ENCODE peak calls at places on chromosomes 3 and 15, in nine cellular contexts. One of them, this sample, is unnamed.

GRCh38 chr3:11739712-11740111 is 96.0 kb upstream of the VGLL4 start:
- ATAC-seq in right lobe of liver: no peak
- ATAC-seq in HepG2: no peak
- ATAC-seq in gastrocnemius medialis: no peak
- ATAC-seq in K562: no peak
- ATAC-seq in heart left ventricle: no peak
- ATAC-seq in body of pancreas: no peak
- ATAC-seq in upper lobe of left lung: no peak
- ATAC-seq in HCT116: no peak
- ATAC-seq in this sample: no peak

GRCh38 chr3:172856766-172857742 is 106.5 kb downstream of the ECT2 start:
- ATAC-seq in right lobe of liver: peak; percentile 84
- ATAC-seq in HepG2: peak; percentile 35
- ATAC-seq in gastrocnemius medialis: peak; percentile 55
- ATAC-seq in K562: peak; percentile 86
- ATAC-seq in heart left ventricle: peak; percentile 99
- ATAC-seq in body of pancreas: peak; percentile 97
- ATAC-seq in upper lobe of left lung: no peak
- ATAC-seq in HCT116: peak; percentile 72
- ATAC-seq in this sample: peak; percentile 77

GRCh38 chr3:33071946-33072345 is 25.0 kb downstream of the GLB1 start:
- ATAC-seq in right lobe of liver: no peak
- ATAC-seq in HepG2: no peak
- ATAC-seq in gastrocnemius medialis: no peak
- ATAC-seq in K562: no peak
- ATAC-seq in heart left ventricle: no peak
- ATAC-seq in body of pancreas: no peak
- ATAC-seq in upper lobe of left lung: no peak
- ATAC-seq in HCT116: no peak
- ATAC-seq in this sample: no peak

GRCh38 chr3:152359385-152360248 is 90.9 kb downstream of the MBNL1 start:
- ATAC-seq in right lobe of liver: no peak
- ATAC-seq in HepG2: no peak
- ATAC-seq in gastrocnemius medialis: no peak
- ATAC-seq in K562: no peak
- ATAC-seq in heart left ventricle: no peak
- ATAC-seq in body of pancreas: no peak
- ATAC-seq in upper lobe of left lung: no peak
- ATAC-seq in HCT116: peak; percentile 64
- ATAC-seq in this sample: no peak

GRCh38 chr3:146832815-146833458 is 227.8 kb upstream of the PLSCR5 start:
- ATAC-seq in right lobe of liver: no peak
- ATAC-seq in HepG2: no peak
- ATAC-seq in gastrocnemius medialis: no peak
- ATAC-seq in K562: no peak
- ATAC-seq in heart left ventricle: no peak
- ATAC-seq in body of pancreas: no peak
- ATAC-seq in upper lobe of left lung: peak; percentile 32
- ATAC-seq in HCT116: no peak
- ATAC-seq in this sample: no peak

GRCh38 chr3:10992017-10992945 is at the start of gene SLC6A1:
- ATAC-seq in right lobe of liver: peak; percentile 79
- ATAC-seq in HepG2: no peak
- ATAC-seq in gastrocnemius medialis: peak; percentile 47
- ATAC-seq in K562: peak; percentile 67
- ATAC-seq in heart left ventricle: peak; percentile 87
- ATAC-seq in body of pancreas: peak; percentile 49
- ATAC-seq in upper lobe of left lung: peak; percentile 84
- ATAC-seq in HCT116: no peak
- ATAC-seq in this sample: peak; percentile 58

GRCh38 chr15:73457334-73457733 is 14.4 kb downstream of the REC114 start:
- ATAC-seq in right lobe of liver: no peak
- ATAC-seq in HepG2: no peak
- ATAC-seq in gastrocnemius medialis: no peak
- ATAC-seq in K562: no peak
- ATAC-seq in heart left ventricle: no peak
- ATAC-seq in body of pancreas: no peak
- ATAC-seq in upper lobe of left lung: no peak
- ATAC-seq in HCT116: no peak
- ATAC-seq in this sample: no peak

GRCh38 chr3:166444756-166445155 is 607.5 kb upstream of the BCHE start:
- ATAC-seq in right lobe of liver: peak; percentile 16
- ATAC-seq in HepG2: no peak
- ATAC-seq in gastrocnemius medialis: no peak
- ATAC-seq in K562: no peak
- ATAC-seq in heart left ventricle: no peak
- ATAC-seq in body of pancreas: no peak
- ATAC-seq in upper lobe of left lung: no peak
- ATAC-seq in HCT116: no peak
- ATAC-seq in this sample: no peak

GRCh38 chr15:92271179-92271578 is 122.5 kb upstream of the ST8SIA2 start:
- ATAC-seq in right lobe of liver: no peak
- ATAC-seq in HepG2: no peak
- ATAC-seq in gastrocnemius medialis: no peak
- ATAC-seq in K562: no peak
- ATAC-seq in heart left ventricle: no peak
- ATAC-seq in body of pancreas: no peak
- ATAC-seq in upper lobe of left lung: no peak
- ATAC-seq in HCT116: no peak
- ATAC-seq in this sample: no peak

GRCh38 chr3:8669019-8669418 is 24.4 kb upstream of the SSUH2 start:
- ATAC-seq in right lobe of liver: no peak
- ATAC-seq in HepG2: no peak
- ATAC-seq in gastrocnemius medialis: no peak
- ATAC-seq in K562: no peak
- ATAC-seq in heart left ventricle: no peak
- ATAC-seq in body of pancreas: no peak
- ATAC-seq in upper lobe of left lung: no peak
- ATAC-seq in HCT116: no peak
- ATAC-seq in this sample: no peak

GRCh38 chr3:184690236-184690883 is 21.5 kb downstream of the MAGEF1 start:
- ATAC-seq in right lobe of liver: no peak
- ATAC-seq in HepG2: no peak
- ATAC-seq in gastrocnemius medialis: no peak
- ATAC-seq in K562: no peak
- ATAC-seq in heart left ventricle: no peak
- ATAC-seq in body of pancreas: no peak
- ATAC-seq in upper lobe of left lung: no peak
- ATAC-seq in HCT116: no peak
- ATAC-seq in this sample: no peak

GRCh38 chr3:48140284-48140683 is 47.9 kb downstream of the CDC25A start:
- ATAC-seq in right lobe of liver: peak; percentile 52
- ATAC-seq in HepG2: no peak
- ATAC-seq in gastrocnemius medialis: peak; percentile 33
- ATAC-seq in K562: no peak
- ATAC-seq in heart left ventricle: no peak
- ATAC-seq in body of pancreas: peak; percentile 15
- ATAC-seq in upper lobe of left lung: no peak
- ATAC-seq in HCT116: no peak
- ATAC-seq in this sample: no peak

GRCh38 chr15:87579537-87579936 is 677.0 kb downstream of the NTRK3 start:
- ATAC-seq in right lobe of liver: no peak
- ATAC-seq in HepG2: no peak
- ATAC-seq in gastrocnemius medialis: no peak
- ATAC-seq in K562: no peak
- ATAC-seq in heart left ventricle: no peak
- ATAC-seq in body of pancreas: no peak
- ATAC-seq in upper lobe of left lung: no peak
- ATAC-seq in HCT116: no peak
- ATAC-seq in this sample: no peak

GRCh38 chr15:42332331-42332730 is 27.0 kb upstream of the CAPN3 start:
- ATAC-seq in right lobe of liver: no peak
- ATAC-seq in HepG2: no peak
- ATAC-seq in gastrocnemius medialis: no peak
- ATAC-seq in K562: no peak
- ATAC-seq in heart left ventricle: no peak
- ATAC-seq in body of pancreas: no peak
- ATAC-seq in upper lobe of left lung: no peak
- ATAC-seq in HCT116: no peak
- ATAC-seq in this sample: no peak

GRCh38 chr15:73822998-73823397 is 50.4 kb upstream of the TBC1D21 start:
- ATAC-seq in right lobe of liver: no peak
- ATAC-seq in HepG2: no peak
- ATAC-seq in gastrocnemius medialis: no peak
- ATAC-seq in K562: no peak
- ATAC-seq in heart left ventricle: no peak
- ATAC-seq in body of pancreas: no peak
- ATAC-seq in upper lobe of left lung: no peak
- ATAC-seq in HCT116: no peak
- ATAC-seq in this sample: no peak

GRCh38 chr3:150736903-150737832 is 25.8 kb downstream of the SIAH2 start:
- ATAC-seq in right lobe of liver: peak; percentile 19
- ATAC-seq in HepG2: peak; percentile 49
- ATAC-seq in gastrocnemius medialis: no peak
- ATAC-seq in K562: no peak
- ATAC-seq in heart left ventricle: no peak
- ATAC-seq in body of pancreas: peak; percentile 77
- ATAC-seq in upper lobe of left lung: peak; percentile 39
- ATAC-seq in HCT116: no peak
- ATAC-seq in this sample: no peak

GRCh38 chr3:59374812-59375211 is 325.0 kb upstream of the CFAP20DC start:
- ATAC-seq in right lobe of liver: no peak
- ATAC-seq in HepG2: no peak
- ATAC-seq in gastrocnemius medialis: no peak
- ATAC-seq in K562: no peak
- ATAC-seq in heart left ventricle: no peak
- ATAC-seq in body of pancreas: no peak
- ATAC-seq in upper lobe of left lung: no peak
- ATAC-seq in HCT116: no peak
- ATAC-seq in this sample: no peak

GRCh38 chr15:80246425-80246894 is 5.6 kb downstream of the CTXND1 start:
- ATAC-seq in right lobe of liver: peak; percentile 12
- ATAC-seq in HepG2: peak; percentile 67
- ATAC-seq in gastrocnemius medialis: no peak
- ATAC-seq in K562: no peak
- ATAC-seq in heart left ventricle: peak; percentile 81
- ATAC-seq in body of pancreas: no peak
- ATAC-seq in upper lobe of left lung: no peak
- ATAC-seq in HCT116: no peak
- ATAC-seq in this sample: no peak

GRCh38 chr3:177085784-177086183 is 111.5 kb downstream of the TBL1XR1 start:
- ATAC-seq in right lobe of liver: peak; percentile 20
- ATAC-seq in HepG2: no peak
- ATAC-seq in gastrocnemius medialis: no peak
- ATAC-seq in K562: no peak
- ATAC-seq in heart left ventricle: no peak
- ATAC-seq in body of pancreas: no peak
- ATAC-seq in upper lobe of left lung: no peak
- ATAC-seq in HCT116: no peak
- ATAC-seq in this sample: no peak

GRCh38 chr15:24955549-24955929 is 752 bp downstream of the SNRPN start:
- ATAC-seq in right lobe of liver: peak; percentile 28
- ATAC-seq in HepG2: peak; percentile 16
- ATAC-seq in gastrocnemius medialis: peak; percentile 33
- ATAC-seq in K562: no peak
- ATAC-seq in heart left ventricle: peak; percentile 20
- ATAC-seq in body of pancreas: peak; percentile 31
- ATAC-seq in upper lobe of left lung: peak; percentile 37
- ATAC-seq in HCT116: no peak
- ATAC-seq in this sample: peak; percentile 1

GRCh38 chr15:24956131-24956838 is 1.5 kb downstream of the SNRPN start:
- ATAC-seq in right lobe of liver: peak; percentile 79
- ATAC-seq in HepG2: peak; percentile 84
- ATAC-seq in gastrocnemius medialis: peak; percentile 75
- ATAC-seq in K562: no peak
- ATAC-seq in heart left ventricle: peak; percentile 80
- ATAC-seq in body of pancreas: peak; percentile 78
- ATAC-seq in upper lobe of left lung: peak; percentile 87
- ATAC-seq in HCT116: no peak
- ATAC-seq in this sample: peak; percentile 82

GRCh38 chr15:24957691-24958090 is 2.9 kb downstream of the SNRPN start:
- ATAC-seq in right lobe of liver: no peak
- ATAC-seq in HepG2: no peak
- ATAC-seq in gastrocnemius medialis: no peak
- ATAC-seq in K562: no peak
- ATAC-seq in heart left ventricle: no peak
- ATAC-seq in body of pancreas: no peak
- ATAC-seq in upper lobe of left lung: no peak
- ATAC-seq in HCT116: no peak
- ATAC-seq in this sample: no peak

GRCh38 chr15:24954783-24955548 is at the start of the genes SNRPN and SNURF:
- ATAC-seq in right lobe of liver: peak; percentile 87
- ATAC-seq in HepG2: peak; percentile 75
- ATAC-seq in gastrocnemius medialis: peak; percentile 61
- ATAC-seq in K562: no peak
- ATAC-seq in heart left ventricle: peak; percentile 79
- ATAC-seq in body of pancreas: peak; percentile 64
- ATAC-seq in upper lobe of left lung: peak; percentile 91
- ATAC-seq in HCT116: no peak
- ATAC-seq in this sample: peak; percentile 88
- TF ChIP-seq POLR2A in right lobe of liver: peak; percentile 83
- TF ChIP-seq POLR2A in HepG2: peak; percentile 98
- TF ChIP-seq POLR2A in gastrocnemius medialis: peak; percentile 81
- TF ChIP-seq POLR2A in K562: no peak
- TF ChIP-seq POLR2A in heart left ventricle: peak; percentile 74
- TF ChIP-seq POLR2A in body of pancreas: peak; percentile 69
- TF ChIP-seq POLR2A in upper lobe of left lung: no peak
- TF ChIP-seq POLR2A in HCT116: no peak
- TF ChIP-seq POLR2A in this sample: peak; percentile 83

DNA sequence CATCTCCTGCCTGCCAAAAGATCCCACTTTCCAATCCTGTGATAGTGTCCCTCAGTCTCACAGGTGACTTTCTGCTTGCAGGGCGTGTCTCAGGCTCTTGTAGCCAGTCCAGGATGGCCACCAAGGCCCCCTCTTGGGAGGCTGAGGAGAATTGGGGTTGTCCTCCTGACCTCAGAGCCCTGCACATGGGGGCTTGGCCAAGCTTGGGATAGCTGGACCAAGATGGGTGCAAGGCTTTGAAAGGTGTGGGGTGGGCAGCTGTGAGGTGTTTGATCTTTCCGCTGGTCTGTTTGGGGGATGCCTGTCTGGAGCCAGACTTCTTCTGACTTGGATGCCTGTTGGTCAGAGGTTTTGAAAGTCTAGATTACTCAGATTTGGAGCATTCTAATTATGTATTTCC is 12.0 kb upstream of the CPNE9 start:
- ATAC-seq in right lobe of liver: no peak
- ATAC-seq in HepG2: no peak
- ATAC-seq in gastrocnemius medialis: no peak
- ATAC-seq in K562: peak; percentile 6
- ATAC-seq in heart left ventricle: no peak
- ATAC-seq in body of pancreas: no peak
- ATAC-seq in upper lobe of left lung: no peak
- ATAC-seq in HCT116: no peak
- ATAC-seq in this sample: no peak
- H3K36me3 ChIP-seq in right lobe of liver: peaks cover 11% of the 10 kb centered on the region
- H3K36me3 ChIP-seq in HepG2: peaks cover 64% of the 10 kb centered on the region
- H3K36me3 ChIP-seq in gastrocnemius medialis: peaks cover 94% of the 10 kb centered on the region
- H3K36me3 ChIP-seq in K562: peaks cover 87% of the 10 kb centered on the region
- H3K36me3 ChIP-seq in heart left ventricle: peaks cover 43% of the 10 kb centered on the region
- H3K36me3 ChIP-seq in body of pancreas: peaks cover 10% of the 10 kb centered on the region
- H3K36me3 ChIP-seq in upper lobe of left lung: peaks cover 100% of the 10 kb centered on the region
- H3K36me3 ChIP-seq in HCT116: peaks cover 5% of the 10 kb centered on the region
- H3K36me3 ChIP-seq in this sample: peaks cover 100% of the 10 kb centered on the region

GRCh38 chr15:90665288-90666134 is 51.6 kb upstream of the BLM start:
- ATAC-seq in right lobe of liver: peak; percentile 92
- ATAC-seq in HepG2: peak; percentile 89
- ATAC-seq in gastrocnemius medialis: peak; percentile 34
- ATAC-seq in K562: peak; percentile 85
- ATAC-seq in heart left ventricle: peak; percentile 88
- ATAC-seq in body of pancreas: peak; percentile 77
- ATAC-seq in upper lobe of left lung: peak; percentile 90
- ATAC-seq in HCT116: peak; percentile 92
- ATAC-seq in this sample: peak; percentile 85
- TF ChIP-seq POLR2A in right lobe of liver: peak; percentile 82
- TF ChIP-seq POLR2A in HepG2: no peak
- TF ChIP-seq POLR2A in gastrocnemius medialis: peak; percentile 27
- TF ChIP-seq POLR2A in K562: peak; percentile 79
- TF ChIP-seq POLR2A in heart left ventricle: peak; percentile 48
- TF ChIP-seq POLR2A in body of pancreas: peak; percentile 42
- TF ChIP-seq POLR2A in upper lobe of left lung: no peak
- TF ChIP-seq POLR2A in HCT116: peak; percentile 61
- TF ChIP-seq POLR2A in this sample: peak; percentile 70

GRCh38 chr15:101149864-101150722 is 101.8 kb downstream of the CHSY1 start:
- ATAC-seq in right lobe of liver: peak; percentile 17
- ATAC-seq in HepG2: no peak
- ATAC-seq in gastrocnemius medialis: no peak
- ATAC-seq in K562: no peak
- ATAC-seq in heart left ventricle: no peak
- ATAC-seq in body of pancreas: no peak
- ATAC-seq in upper lobe of left lung: no peak
- ATAC-seq in HCT116: no peak
- ATAC-seq in this sample: no peak
- H3K36me3 ChIP-seq in right lobe of liver: no peaks in the 10 kb centered on the region
- H3K36me3 ChIP-seq in HepG2: no peaks in the 10 kb centered on the region
- H3K36me3 ChIP-seq in gastrocnemius medialis: no peaks in the 10 kb centered on the region
- H3K36me3 ChIP-seq in K562: no peaks in the 10 kb centered on the region
- H3K36me3 ChIP-seq in heart left ventricle: no peaks in the 10 kb centered on the region
- H3K36me3 ChIP-seq in body of pancreas: no peaks in the 10 kb centered on the region
- H3K36me3 ChIP-seq in upper lobe of left lung: no peaks in the 10 kb centered on the region
- H3K36me3 ChIP-seq in HCT116: no peaks in the 10 kb centered on the region
- H3K36me3 ChIP-seq in this sample: no peaks in the 10 kb centered on the region

This sample was measured in gastroesophageal sphincter.